ENCODE peak calls at places on chromosomes 6 and 20, in six cellular contexts. G, R, Q, T, S and C are unnamed samples.

GRCh38 chr6:25022140-25022553 is 86.4 kb upstream of the RIPOR2 start:
- DNase-seq in G (no peak), Q (no peak), T (no peak), S (no peak), R (no peak), C (no peak)

GRCh38 chr6:14476793-14477531 is 359.4 kb downstream of the CD83 start:
- DNase-seq in G (peak), Q (peak), S (no peak), R (no peak), T (peak), C (no peak)

GRCh38 chr20:51335329-51335841 is 207.1 kb downstream of the NFATC2 start:
- DNase-seq in Q (no peak), S (no peak), G (no peak), R (no peak), T (no peak), C (no peak)

GRCh38 chr6:168125429-168126001 is 46.5 kb upstream of the FRMD1 start:
- DNase-seq in T (no peak), S (no peak), Q (peak), G (no peak), R (no peak), C (no peak)

GRCh38 chr20:53883098-53883762 is 187.2 kb downstream of the BCAS1 start:
- DNase-seq in G (no peak), T (no peak), R (no peak), Q (no peak), S (no peak), C (no peak)

GRCh38 chr20:53706008-53706481 is 112.4 kb upstream of the ZNF217 start:
- DNase-seq in T (no peak), G (no peak), R (no peak), Q (no peak), S (no peak), C (no peak)

GRCh38 chr6:167855825-167856425 is 29.2 kb downstream of the AFDN start:
- DNase-seq in S (no peak), T (no peak), G (no peak), R (no peak), Q (no peak), C (no peak)

GRCh38 chr6:22363166-22363965 is 66.5 kb upstream of the PRL start:
- DNase-seq in T (no peak), R (no peak), Q (no peak), G (no peak), S (no peak), C (no peak)

GRCh38 chr20:35947907-35948306 is 6.4 kb downstream of the SCAND1 start:
- DNase-seq in G (no peak), T (no peak), R (no peak), Q (no peak), S (no peak), C (no peak)

GRCh38 chr20:63567382-63568169 is 6.5 kb downstream of the HELZ2 start:
- DNase-seq in R (peak), S (no peak), T (no peak), Q (no peak), G (no peak), C (no peak)

GRCh38 chr20:48098099-48098498 is 312.8 kb upstream of the SULF2 start:
- DNase-seq in T (peak), R (no peak), S (no peak), G (no peak), Q (no peak), C (no peak)

GRCh38 chr6:156814036-156814581 is 36.9 kb downstream of the ARID1B start:
- DNase-seq in Q (no peak), S (no peak), G (no peak), R (no peak), T (no peak), C (no peak)

GRCh38 chr6:111950661-111951426 is 77.6 kb upstream of the FYN start:
- DNase-seq in Q (no peak), S (no peak), R (no peak), G (peak), T (no peak), C (no peak)

GRCh38 chr20:54619181-54619580 is 143.8 kb downstream of the DOK5 start:
- DNase-seq in R (no peak), G (no peak), Q (no peak), S (no peak), T (no peak), C (no peak)

GRCh38 chr20:17627101-17627950 is 54.7 kb downstream of the RRBP1 start:
- DNase-seq in Q (no peak), T (no peak), S (no peak), R (no peak), G (no peak), C (no peak)

DNA sequence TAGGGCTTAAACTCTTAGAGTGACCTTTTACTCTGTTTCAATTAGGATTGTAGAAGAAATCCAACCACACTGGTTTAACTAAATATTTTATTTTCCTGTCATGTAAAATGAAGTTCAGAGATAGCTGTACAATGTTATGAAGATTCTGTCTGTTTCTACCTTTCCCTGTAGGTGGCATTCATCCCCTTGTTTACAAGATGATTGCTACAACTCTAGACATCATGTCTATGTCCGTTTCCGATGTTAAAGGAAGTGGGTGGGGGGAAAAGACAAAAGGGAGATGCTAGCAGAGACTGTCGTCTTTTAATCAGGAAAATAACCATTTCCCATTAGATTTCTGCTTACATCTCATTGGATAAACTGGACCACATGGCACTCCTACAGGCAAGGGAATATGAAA is 30.9 kb upstream of the RIMS1 start:
- DNase-seq in Q (no peak), R (no peak), G (no peak), S (no peak), T (no peak), C (no peak)
- TF ChIP-seq CTCF in Q (no peak), R (no peak), G (no peak), S (no peak), T (no peak), C (no peak)

GRCh38 chr6:71187136-71187535 is 101.5 kb upstream of the OGFRL1 start:
- DNase-seq in R (no peak), G (no peak), Q (no peak), T (no peak), S (no peak), C (no peak)

GRCh38 chr6:71194730-71195129 is 93.9 kb upstream of the OGFRL1 start:
- DNase-seq in S (no peak), Q (no peak), T (no peak), R (no peak), G (no peak), C (no peak)

GRCh38 chr6:71190809-71191208 is 97.8 kb upstream of the OGFRL1 start:
- DNase-seq in R (no peak), S (no peak), T (no peak), Q (no peak), G (no peak), C (no peak)
- TF ChIP-seq CTCF in R (peak), S (no peak), T (no peak), Q (peak), G (peak), C (peak)

GRCh38 chr6:99818161-99818560 is 175.9 kb downstream of the MCHR2 start:
- DNase-seq in S (no peak), R (no peak), G (no peak), Q (no peak), T (no peak), C (no peak)

GRCh38 chr6:99821164-99821563 is 172.9 kb downstream of the MCHR2 start:
- DNase-seq in G (no peak), Q (no peak), R (no peak), S (no peak), T (no peak), C (no peak)

GRCh38 chr6:99819853-99820252 is 174.2 kb downstream of the MCHR2 start:
- DNase-seq in T (no peak), S (no peak), R (no peak), Q (no peak), G (no peak), C (no peak)

DNA sequence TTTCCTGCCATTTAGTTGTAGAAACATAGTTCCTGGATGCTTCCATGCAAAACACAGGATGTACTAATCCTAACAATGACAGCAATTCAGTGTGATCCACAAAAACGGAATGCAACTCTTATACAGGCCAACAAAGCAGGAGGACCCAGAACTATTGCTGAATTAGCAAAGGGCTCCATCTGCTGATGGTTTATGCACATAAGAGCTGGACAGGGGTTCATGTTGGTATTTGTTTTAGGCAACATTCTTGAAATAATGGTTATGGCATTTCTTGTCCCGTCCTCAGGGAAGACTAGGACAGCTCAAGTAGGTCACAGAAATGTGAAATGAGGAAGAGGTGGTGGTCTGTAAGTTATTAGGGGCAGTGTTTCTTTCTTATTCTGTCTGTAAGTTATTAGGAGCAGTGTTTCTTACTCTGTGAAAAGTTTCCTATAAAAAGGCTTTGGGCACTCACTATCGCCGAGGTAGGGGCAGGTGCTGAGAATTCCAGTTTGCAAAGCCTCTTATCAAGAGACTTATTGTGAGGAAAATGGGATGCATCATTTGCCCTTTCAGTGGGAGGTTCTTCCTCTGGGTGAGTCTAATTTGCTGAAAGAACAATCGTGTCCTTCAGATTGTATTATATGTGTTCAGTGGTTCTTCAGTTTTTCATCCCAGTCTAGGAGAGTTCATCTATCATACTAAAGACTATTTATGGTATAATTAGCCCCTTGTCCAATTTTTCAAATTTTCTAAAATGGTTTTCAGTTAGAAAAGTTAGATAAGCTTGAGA is 171.1 kb downstream of the MCHR2 start:
- DNase-seq in Q (no peak), S (no peak), T (peak), R (no peak), G (peak), C (no peak)
- TF ChIP-seq CTCF in Q (peak), S (no peak), T (peak), R (no peak), G (peak), C (no peak)

DNA sequence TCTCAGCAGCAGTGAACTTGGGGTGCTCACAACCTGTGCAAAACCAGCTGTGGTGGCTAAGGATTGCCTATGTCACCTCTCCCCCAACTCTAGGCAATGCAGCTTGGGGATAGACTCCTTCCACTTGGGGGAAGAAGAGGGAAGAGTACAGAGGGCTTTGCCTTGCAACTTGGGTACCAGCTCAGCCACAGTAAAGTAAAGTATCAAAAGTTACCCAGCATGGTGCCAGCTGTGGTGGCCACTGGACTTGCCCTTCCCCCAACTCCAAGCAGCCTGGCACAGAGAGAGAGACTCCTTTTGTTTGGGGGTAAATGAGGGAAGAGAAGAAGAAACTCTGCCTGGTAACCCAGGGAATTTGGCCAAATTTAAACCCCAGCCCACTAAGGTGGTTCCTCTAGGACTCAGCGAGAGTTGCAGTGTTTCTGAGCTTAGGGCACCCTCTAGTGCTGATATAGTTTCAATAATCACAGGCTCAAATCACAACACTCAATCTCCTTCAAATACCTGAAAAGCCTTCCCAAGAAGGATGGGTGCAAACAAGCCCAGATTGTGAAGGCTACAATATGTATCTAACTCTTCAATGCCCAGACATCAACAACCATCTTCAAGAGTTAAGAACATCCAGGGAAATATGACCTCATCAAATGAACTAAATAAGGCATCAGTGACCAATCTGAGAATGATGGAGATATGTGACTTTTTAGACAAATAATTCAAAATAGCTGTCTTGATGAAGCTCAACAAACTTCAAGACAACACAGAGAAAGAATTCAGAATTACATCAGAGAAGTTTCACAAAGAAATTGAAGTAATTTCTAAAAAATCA is 7.6 kb upstream of the DEFB129 start:
- DNase-seq in G (peak), Q (no peak), R (no peak), T (no peak), S (no peak), C (no peak)
- TF ChIP-seq CTCF in G (peak), Q (no peak), R (no peak), T (no peak), S (no peak), C (no peak)

DNA sequence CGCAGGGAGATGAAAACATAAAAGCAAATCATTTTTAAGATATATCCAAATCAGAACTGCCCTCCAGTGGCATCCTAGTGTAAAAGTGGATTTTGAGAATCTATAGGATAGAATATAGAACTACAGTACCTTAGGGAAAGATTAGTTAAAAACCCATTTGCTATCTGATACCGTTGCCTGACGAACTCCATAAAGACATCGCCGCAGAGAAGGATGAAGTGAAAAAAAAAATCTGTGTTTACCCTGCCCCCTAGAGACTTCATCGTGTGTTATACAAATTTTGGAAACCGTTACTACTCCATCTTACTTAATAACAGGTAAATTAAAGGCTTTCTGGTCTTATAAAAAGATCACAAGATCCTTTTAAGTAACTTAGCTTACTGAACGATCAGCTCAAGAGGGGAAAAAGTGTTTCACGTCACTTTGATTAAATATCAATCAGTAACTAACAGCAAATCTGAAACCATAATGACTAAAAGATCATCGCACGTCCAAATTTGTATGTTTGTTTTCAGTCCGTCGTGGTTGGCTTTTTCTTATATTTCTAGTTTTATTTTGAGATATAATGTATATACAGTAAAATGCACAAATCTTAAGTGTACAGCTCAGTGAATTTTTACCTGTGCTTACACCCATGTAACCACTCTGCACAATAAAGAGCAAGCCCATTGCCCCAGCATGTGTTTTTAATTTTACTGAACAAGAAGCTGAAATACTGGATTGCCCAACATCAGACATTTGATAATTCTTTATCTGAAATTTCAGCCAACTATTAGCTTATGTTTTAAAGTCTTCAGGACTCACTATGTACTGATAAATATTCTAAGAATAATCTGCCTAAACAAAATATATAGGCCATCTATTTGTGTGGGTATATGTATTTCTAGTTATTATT is 879 bp upstream of the MCM3 start:
- DNase-seq in S (no peak), Q (no peak), G (no peak), R (no peak), T (no peak), C (no peak)
- TF ChIP-seq CTCF in S (no peak), Q (no peak), G (no peak), R (peak), T (no peak), C (no peak)

DNA sequence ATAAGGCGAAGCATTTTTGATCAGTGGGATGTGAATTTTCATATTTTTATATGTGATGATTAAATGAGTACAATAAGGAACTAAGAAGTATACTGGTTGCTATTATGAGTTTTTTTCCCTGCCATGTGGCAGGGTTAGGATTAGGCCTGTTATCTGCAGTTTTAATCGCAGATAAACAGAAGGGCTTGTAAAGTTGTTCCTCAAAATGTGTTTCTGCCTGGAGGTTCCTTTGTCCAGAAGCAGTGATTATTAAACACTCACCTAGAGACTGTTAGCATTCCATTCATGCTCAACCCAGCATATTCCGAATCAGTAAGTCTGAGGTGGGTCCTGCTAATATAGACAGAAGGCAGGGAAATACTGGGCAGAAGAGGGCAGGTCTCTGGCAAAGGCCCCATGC is 316.0 kb downstream of the CLIC5 start:
- DNase-seq in S (no peak), G (no peak), R (no peak), Q (no peak), T (no peak), C (no peak)
- TF ChIP-seq CTCF in S (no peak), G (no peak), R (no peak), Q (no peak), T (no peak), C (no peak)

GRCh38 chr20:3696200-3696599 is 14.4 kb upstream of the ADAM33 start:
- DNase-seq in Q (no peak), S (no peak), R (no peak), G (no peak), T (no peak), C (no peak)
- TF ChIP-seq CTCF in Q (no peak), S (no peak), R (no peak), G (no peak), T (no peak), C (peak)